ENCODE peak calls at places on chromosomes 16 and 17, in eight cellular contexts. J, O, M, L, P, V, C and G are unnamed samples.

GRCh38 chr17:38584350-38584925 is 21.3 kb downstream of the SRCIN1 start:
- DNase-seq in V (peak), O (peak), M (peak), P (peak), C (no peak), L (peak), J (peak), G (peak)

GRCh38 chr17:63305857-63306256 is 140.2 kb downstream of the CYB561 start:
- DNase-seq in O (no peak), C (no peak), J (no peak), V (no peak), P (no peak), L (no peak), M (no peak), G (no peak)

GRCh38 chr16:19223235-19223847 is 55.3 kb downstream of the SYT17 start:
- DNase-seq in V (peak), L (peak), M (peak), P (peak), C (peak), J (no peak), O (no peak), G (peak)

GRCh38 chr16:55047331-55047730 is 116.7 kb downstream of the IRX5 start:
- DNase-seq in J (no peak), L (no peak), C (no peak), O (peak), M (no peak), P (no peak), V (no peak), G (no peak)

GRCh38 chr17:82658796-82659452 is 10.7 kb upstream of the WDR45B start:
- DNase-seq in L (no peak), M (no peak), J (no peak), P (no peak), C (no peak), V (no peak), O (no peak), G (peak)

GRCh38 chr16:88391497-88391850 is 8.7 kb downstream of the ZNF469 start:
- DNase-seq in L (no peak), V (no peak), M (no peak), P (no peak), O (no peak), J (no peak), C (no peak), G (peak)

GRCh38 chr17:76405607-76405966 is 21.2 kb downstream of the SPHK1 start:
- DNase-seq in P (no peak), V (no peak), L (no peak), C (no peak), M (no peak), J (no peak), O (no peak), G (no peak)

GRCh38 chr17:82031303-82031884 is at the start of gene RAC3:
- DNase-seq in J (no peak), C (no peak), V (no peak), L (no peak), M (no peak), P (no peak), O (no peak), G (no peak)

GRCh38 chr16:58026139-58026704 is 668 bp downstream of the MMP15 start:
- DNase-seq in L (peak), V (peak), C (no peak), O (peak), P (peak), M (no peak), J (peak), G (no peak)

GRCh38 chr17:42814633-42815399 is 9.3 kb downstream of the BECN1 start:
- DNase-seq in J (no peak), C (no peak), O (no peak), P (no peak), L (no peak), M (no peak), V (no peak), G (peak)

GRCh38 chr17:42821176-42821575 is 2.9 kb downstream of the BECN1 start:
- DNase-seq in L (no peak), P (no peak), C (no peak), J (no peak), M (no peak), V (no peak), O (no peak), G (no peak)

GRCh38 chr17:42817866-42818265 is 6.2 kb downstream of the BECN1 start:
- DNase-seq in M (no peak), V (no peak), O (no peak), J (no peak), P (no peak), L (no peak), C (no peak), G (no peak)

GRCh38 chr17:42818379-42818778 is 5.7 kb downstream of the BECN1 start:
- DNase-seq in V (no peak), P (no peak), C (no peak), M (no peak), O (no peak), L (no peak), J (no peak), G (no peak)

GRCh38 chr17:42819939-42820535 is 4.0 kb downstream of the BECN1 start:
- DNase-seq in C (no peak), M (no peak), L (peak), J (no peak), P (peak), O (no peak), V (peak), G (peak)
- TF ChIP-seq EP300 in C (no peak), M (no peak), L (no peak), J (no peak), P (no peak), O (no peak), V (no peak), G (no peak)

GRCh38 chr16:5041604-5042133 is 7.9 kb upstream of the NAGPA start:
- DNase-seq in J (no peak), L (no peak), V (no peak), P (no peak), O (no peak), C (no peak), M (no peak), G (no peak)

GRCh38 chr16:5044011-5044540 is 10.3 kb upstream of the NAGPA start:
- DNase-seq in J (no peak), C (no peak), V (no peak), O (peak), P (no peak), M (no peak), L (no peak), G (no peak)

GRCh38 chr16:5045499-5046115 is 11.9 kb upstream of the NAGPA start:
- DNase-seq in J (no peak), V (no peak), L (no peak), P (no peak), O (no peak), C (no peak), M (no peak), G (no peak)

GRCh38 chr16:5042574-5043171 is 8.9 kb upstream of the NAGPA start:
- DNase-seq in M (no peak), J (no peak), C (no peak), V (no peak), P (no peak), L (no peak), O (no peak), G (no peak)

GRCh38 chr16:5046914-5047313 is 13.2 kb upstream of the NAGPA start:
- DNase-seq in O (no peak), C (no peak), L (no peak), M (no peak), J (no peak), V (no peak), P (no peak), G (no peak)
- TF ChIP-seq EP300 in O (no peak), C (no peak), L (no peak), M (no peak), J (no peak), V (no peak), P (no peak), G (no peak)

GRCh38 chr17:7421186-7421585 is 1.1 kb downstream of the SPEM1 start:
- DNase-seq in P (no peak), L (no peak), O (no peak), M (no peak), C (no peak), V (no peak), J (no peak), G (no peak)

GRCh38 chr17:7416323-7416722 is 3.8 kb upstream of the SPEM1 start:
- DNase-seq in J (no peak), C (no peak), L (no peak), O (no peak), M (no peak), P (no peak), V (no peak), G (no peak)

GRCh38 chr17:7417056-7417655 is 3.0 kb upstream of the SPEM1 start:
- DNase-seq in P (no peak), V (no peak), L (no peak), C (no peak), O (no peak), J (no peak), M (no peak), G (no peak)

GRCh38 chr17:7419833-7420610 is at the start of gene SPEM1:
- DNase-seq in L (no peak), M (no peak), P (no peak), V (no peak), C (no peak), O (no peak), J (no peak), G (no peak)

GRCh38 chr17:7418472-7419152 is 1.5 kb upstream of the SPEM1 start:
- DNase-seq in L (no peak), P (no peak), M (no peak), J (no peak), V (no peak), O (no peak), C (no peak), G (peak)
- TF ChIP-seq EP300 in L (no peak), P (no peak), M (no peak), J (no peak), V (no peak), O (no peak), C (no peak), G (no peak)

GRCh38 chr16:85911531-85911930 is 12.6 kb downstream of the IRF8 start:
- DNase-seq in P (no peak), L (no peak), J (no peak), V (no peak), O (no peak), M (no peak), C (no peak), G (no peak)

GRCh38 chr16:85908889-85909584 is 10.1 kb downstream of the IRF8 start:
- DNase-seq in C (no peak), L (no peak), V (no peak), M (no peak), O (peak), J (no peak), P (no peak), G (no peak)

GRCh38 chr16:85912271-85912974 is 13.5 kb downstream of the IRF8 start:
- DNase-seq in V (no peak), O (peak), J (peak), C (no peak), L (peak), M (peak), P (no peak), G (no peak)

GRCh38 chr16:85910073-85910853 is 11.3 kb downstream of the IRF8 start:
- DNase-seq in O (no peak), V (no peak), M (no peak), P (no peak), J (no peak), L (no peak), C (no peak), G (no peak)

GRCh38 chr16:85910854-85911247 is 11.9 kb downstream of the IRF8 start:
- DNase-seq in C (no peak), M (no peak), V (no peak), L (no peak), J (no peak), O (no peak), P (no peak), G (no peak)
- TF ChIP-seq EP300 in C (no peak), M (no peak), V (no peak), L (no peak), J (no peak), O (no peak), P (no peak), G (no peak)

GRCh38 chr17:6574689-6575595 is 18.6 kb upstream of the PITPNM3 start:
- DNase-seq in J (no peak), M (no peak), C (no peak), V (no peak), P (peak), O (no peak), L (peak), G (peak)
- TF ChIP-seq EP300 in J (no peak), M (no peak), C (no peak), V (no peak), P (no peak), O (no peak), L (no peak), G (no peak)

GRCh38 chr16:4465977-4466779 is 8.2 kb downstream of the NMRAL1 start:
- DNase-seq in C (no peak), P (peak), J (no peak), V (no peak), M (no peak), O (no peak), L (peak), G (peak)
- TF ChIP-seq EP300 in C (no peak), P (no peak), J (no peak), V (no peak), M (no peak), O (no peak), L (no peak), G (no peak)

GRCh38 chr16:81374514-81374913 is 59.8 kb downstream of the GAN start:
- DNase-seq in V (no peak), O (no peak), C (no peak), J (no peak), M (no peak), L (no peak), P (no peak), G (no peak)

GRCh38 chr16:81378049-81378448 is 63.3 kb downstream of the GAN start:
- DNase-seq in M (no peak), C (no peak), L (no peak), O (no peak), P (no peak), V (no peak), J (no peak), G (no peak)

GRCh38 chr16:81371106-81371505 is 56.3 kb downstream of the GAN start:
- DNase-seq in L (no peak), J (no peak), V (no peak), P (no peak), O (no peak), M (no peak), C (no peak), G (no peak)

GRCh38 chr16:81380932-81381331 is 63.7 kb upstream of the CMIP start:
- DNase-seq in J (no peak), L (no peak), O (no peak), C (no peak), P (no peak), M (no peak), V (no peak), G (no peak)

GRCh38 chr16:81376880-81377279 is 62.1 kb downstream of the GAN start:
- DNase-seq in C (no peak), P (no peak), V (no peak), M (no peak), O (no peak), J (no peak), L (no peak), G (no peak)
- TF ChIP-seq EP300 in C (no peak), P (no peak), V (no peak), M (no peak), O (no peak), J (no peak), L (no peak), G (no peak)

GRCh38 chr17:50263293-50264262 is 10.7 kb upstream of the TMEM92 start:
- DNase-seq in V (no peak), C (no peak), O (no peak), J (peak), M (no peak), P (no peak), L (no peak), G (no peak)
- TF ChIP-seq EP300 in V (no peak), C (no peak), O (no peak), J (no peak), M (no peak), P (no peak), L (no peak), G (no peak)

DNA sequence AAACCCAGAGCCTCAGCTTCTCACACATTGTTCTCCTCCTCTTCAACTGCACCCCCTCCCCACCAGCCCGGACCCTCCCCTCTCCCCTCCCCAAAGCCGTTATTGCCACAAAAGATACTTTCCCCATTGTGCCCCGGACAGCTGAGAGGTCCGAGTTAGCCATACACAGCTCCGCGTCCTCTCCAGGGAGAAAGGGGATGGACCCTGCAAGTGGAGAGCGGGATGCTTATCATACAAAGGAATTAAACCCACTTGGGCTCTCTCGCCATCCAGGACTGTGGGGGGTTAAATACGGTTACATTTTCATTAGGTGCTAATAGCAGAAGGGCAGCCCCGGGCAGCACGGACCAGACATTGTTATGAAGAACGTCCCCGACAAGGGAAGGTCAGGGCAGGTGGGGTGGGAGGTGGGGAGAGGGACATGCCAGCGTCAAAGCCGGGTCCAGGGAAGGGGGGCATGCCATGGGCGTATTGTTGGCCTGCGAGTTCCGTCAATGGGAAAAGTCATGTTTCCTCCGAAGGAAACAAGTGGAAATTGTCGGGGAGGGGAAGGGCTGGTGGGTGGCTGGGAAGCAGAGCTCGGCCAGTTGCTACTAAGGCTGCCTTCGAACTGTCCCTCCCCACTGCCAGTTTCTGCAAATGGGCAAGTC is 99.1 kb downstream of the SOX9 start:
- DNase-seq in P (no peak), L (no peak), J (no peak), C (no peak), M (no peak), V (no peak), O (no peak), G (no peak)
- TF ChIP-seq EP300 in P (no peak), L (no peak), J (no peak), C (no peak), M (no peak), V (no peak), O (no peak), G (no peak)